ENCODE peak calls at places on chromosomes 11 and 22, in seven cellular contexts. One of them, this sample, is unnamed.

GRCh38 chr11:125313271-125314222 is 149.0 kb downstream of the PKNOX2 start:
- DNase-seq in Jurkat, Clone E6-1: no peak
- DNase-seq in SW 1271: no peak
- DNase-seq in HAP-1: no peak
- DNase-seq in stimulated activated CD4-positive, alpha-beta T cell treated with anti-CD3 and anti-CD28 coated beads, Interleukin-1b, Interleukin-23, amount 100 ng/mL, for 4 hours: no peak
- DNase-seq in HS-27A: no peak
- DNase-seq in NCI-H2081 treated with DMSO at 0.1 percent for 48 hours: no peak
- DNase-seq in this sample: no peak

GRCh38 chr11:48081151-48082010 is 101.0 kb downstream of the PTPRJ start:
- DNase-seq in SW 1271: no peak
- DNase-seq in Jurkat, Clone E6-1: no peak
- DNase-seq in HS-27A: no peak
- DNase-seq in HAP-1: no peak
- DNase-seq in NCI-H2081 treated with DMSO at 0.1 percent for 48 hours: no peak
- DNase-seq in stimulated activated CD4-positive, alpha-beta T cell treated with anti-CD3 and anti-CD28 coated beads, Interleukin-1b, Interleukin-23, amount 100 ng/mL, for 4 hours: no peak
- DNase-seq in this sample: no peak

GRCh38 chr11:65817815-65818680 is 15.7 kb upstream of the SNX32 start:
- DNase-seq in HAP-1: peak
- DNase-seq in stimulated activated CD4-positive, alpha-beta T cell treated with anti-CD3 and anti-CD28 coated beads, Interleukin-1b, Interleukin-23, amount 100 ng/mL, for 4 hours: peak
- DNase-seq in NCI-H2081 treated with DMSO at 0.1 percent for 48 hours: peak
- DNase-seq in HS-27A: peak
- DNase-seq in SW 1271: peak
- DNase-seq in Jurkat, Clone E6-1: peak
- DNase-seq in this sample: peak

GRCh38 chr22:32636884-32637283 is 162.3 kb downstream of the FBXO7 start:
- DNase-seq in NCI-H2081 treated with DMSO at 0.1 percent for 48 hours: no peak
- DNase-seq in HAP-1: no peak
- DNase-seq in SW 1271: no peak
- DNase-seq in Jurkat, Clone E6-1: no peak
- DNase-seq in HS-27A: no peak
- DNase-seq in stimulated activated CD4-positive, alpha-beta T cell treated with anti-CD3 and anti-CD28 coated beads, Interleukin-1b, Interleukin-23, amount 100 ng/mL, for 4 hours: no peak
- DNase-seq in this sample: no peak

GRCh38 chr11:10326080-10326964 is 21.4 kb downstream of the ADM start:
- DNase-seq in Jurkat, Clone E6-1: no peak
- DNase-seq in NCI-H2081 treated with DMSO at 0.1 percent for 48 hours: no peak
- DNase-seq in stimulated activated CD4-positive, alpha-beta T cell treated with anti-CD3 and anti-CD28 coated beads, Interleukin-1b, Interleukin-23, amount 100 ng/mL, for 4 hours: no peak
- DNase-seq in HS-27A: no peak
- DNase-seq in HAP-1: no peak
- DNase-seq in SW 1271: no peak
- DNase-seq in this sample: no peak

GRCh38 chr11:14413307-14414072 is 54.5 kb upstream of the RRAS2 start:
- DNase-seq in SW 1271: no peak
- DNase-seq in stimulated activated CD4-positive, alpha-beta T cell treated with anti-CD3 and anti-CD28 coated beads, Interleukin-1b, Interleukin-23, amount 100 ng/mL, for 4 hours: no peak
- DNase-seq in HS-27A: no peak
- DNase-seq in HAP-1: no peak
- DNase-seq in NCI-H2081 treated with DMSO at 0.1 percent for 48 hours: no peak
- DNase-seq in Jurkat, Clone E6-1: peak
- DNase-seq in this sample: no peak

GRCh38 chr22:41238570-41239442 is 1.9 kb downstream of the CHADL start:
- DNase-seq in NCI-H2081 treated with DMSO at 0.1 percent for 48 hours: no peak
- DNase-seq in Jurkat, Clone E6-1: no peak
- DNase-seq in HAP-1: no peak
- DNase-seq in HS-27A: no peak
- DNase-seq in SW 1271: no peak
- DNase-seq in stimulated activated CD4-positive, alpha-beta T cell treated with anti-CD3 and anti-CD28 coated beads, Interleukin-1b, Interleukin-23, amount 100 ng/mL, for 4 hours: no peak
- DNase-seq in this sample: no peak

GRCh38 chr11:116357769-116358544 is 414.8 kb downstream of the BUD13 start:
- DNase-seq in stimulated activated CD4-positive, alpha-beta T cell treated with anti-CD3 and anti-CD28 coated beads, Interleukin-1b, Interleukin-23, amount 100 ng/mL, for 4 hours: no peak
- DNase-seq in Jurkat, Clone E6-1: peak
- DNase-seq in HS-27A: no peak
- DNase-seq in HAP-1: no peak
- DNase-seq in NCI-H2081 treated with DMSO at 0.1 percent for 48 hours: no peak
- DNase-seq in SW 1271: no peak
- DNase-seq in this sample: no peak

GRCh38 chr22:29270475-29271271 is 2.6 kb downstream of the EWSR1 start:
- DNase-seq in NCI-H2081 treated with DMSO at 0.1 percent for 48 hours: no peak
- DNase-seq in HAP-1: no peak
- DNase-seq in SW 1271: no peak
- DNase-seq in HS-27A: no peak
- DNase-seq in Jurkat, Clone E6-1: no peak
- DNase-seq in stimulated activated CD4-positive, alpha-beta T cell treated with anti-CD3 and anti-CD28 coated beads, Interleukin-1b, Interleukin-23, amount 100 ng/mL, for 4 hours: no peak
- DNase-seq in this sample: no peak

GRCh38 chr22:24741769-24742168 is 32.8 kb downstream of the PIWIL3 start:
- DNase-seq in stimulated activated CD4-positive, alpha-beta T cell treated with anti-CD3 and anti-CD28 coated beads, Interleukin-1b, Interleukin-23, amount 100 ng/mL, for 4 hours: no peak
- DNase-seq in HAP-1: no peak
- DNase-seq in SW 1271: no peak
- DNase-seq in NCI-H2081 treated with DMSO at 0.1 percent for 48 hours: no peak
- DNase-seq in Jurkat, Clone E6-1: no peak
- DNase-seq in HS-27A: no peak
- DNase-seq in this sample: no peak

GRCh38 chr11:75342966-75343870 is 8.2 kb downstream of the ARRB1 start:
- DNase-seq in NCI-H2081 treated with DMSO at 0.1 percent for 48 hours: no peak
- DNase-seq in HS-27A: no peak
- DNase-seq in SW 1271: no peak
- DNase-seq in stimulated activated CD4-positive, alpha-beta T cell treated with anti-CD3 and anti-CD28 coated beads, Interleukin-1b, Interleukin-23, amount 100 ng/mL, for 4 hours: no peak
- DNase-seq in Jurkat, Clone E6-1: no peak
- DNase-seq in HAP-1: no peak
- DNase-seq in this sample: no peak

GRCh38 chr11:79932612-79933011 is 491.8 kb upstream of the TENM4 start:
- DNase-seq in Jurkat, Clone E6-1: no peak
- DNase-seq in NCI-H2081 treated with DMSO at 0.1 percent for 48 hours: no peak
- DNase-seq in stimulated activated CD4-positive, alpha-beta T cell treated with anti-CD3 and anti-CD28 coated beads, Interleukin-1b, Interleukin-23, amount 100 ng/mL, for 4 hours: no peak
- DNase-seq in SW 1271: no peak
- DNase-seq in HS-27A: no peak
- DNase-seq in HAP-1: no peak
- DNase-seq in this sample: no peak

GRCh38 chr22:26606611-26607010 is 11.2 kb downstream of the CRYBB1 start:
- DNase-seq in NCI-H2081 treated with DMSO at 0.1 percent for 48 hours: no peak
- DNase-seq in HS-27A: peak
- DNase-seq in stimulated activated CD4-positive, alpha-beta T cell treated with anti-CD3 and anti-CD28 coated beads, Interleukin-1b, Interleukin-23, amount 100 ng/mL, for 4 hours: no peak
- DNase-seq in HAP-1: no peak
- DNase-seq in Jurkat, Clone E6-1: no peak
- DNase-seq in SW 1271: no peak
- DNase-seq in this sample: no peak

GRCh38 chr11:63445720-63446119 is 45.2 kb downstream of the PLAAT5 start:
- DNase-seq in stimulated activated CD4-positive, alpha-beta T cell treated with anti-CD3 and anti-CD28 coated beads, Interleukin-1b, Interleukin-23, amount 100 ng/mL, for 4 hours: no peak
- DNase-seq in HAP-1: no peak
- DNase-seq in Jurkat, Clone E6-1: no peak
- DNase-seq in HS-27A: no peak
- DNase-seq in SW 1271: no peak
- DNase-seq in NCI-H2081 treated with DMSO at 0.1 percent for 48 hours: no peak
- DNase-seq in this sample: peak

GRCh38 chr11:34837246-34837856 is 78.8 kb downstream of the APIP start:
- DNase-seq in SW 1271: no peak
- DNase-seq in HAP-1: no peak
- DNase-seq in NCI-H2081 treated with DMSO at 0.1 percent for 48 hours: no peak
- DNase-seq in HS-27A: no peak
- DNase-seq in Jurkat, Clone E6-1: no peak
- DNase-seq in stimulated activated CD4-positive, alpha-beta T cell treated with anti-CD3 and anti-CD28 coated beads, Interleukin-1b, Interleukin-23, amount 100 ng/mL, for 4 hours: no peak
- DNase-seq in this sample: no peak

GRCh38 chr11:34490304-34490703 is 23.3 kb downstream of the ELF5 start:
- DNase-seq in stimulated activated CD4-positive, alpha-beta T cell treated with anti-CD3 and anti-CD28 coated beads, Interleukin-1b, Interleukin-23, amount 100 ng/mL, for 4 hours: no peak
- DNase-seq in HS-27A: no peak
- DNase-seq in SW 1271: no peak
- DNase-seq in Jurkat, Clone E6-1: no peak
- DNase-seq in HAP-1: no peak
- DNase-seq in NCI-H2081 treated with DMSO at 0.1 percent for 48 hours: no peak
- DNase-seq in this sample: no peak

GRCh38 chr22:29744902-29745301 is 21.9 kb downstream of the ZMAT5 start:
- DNase-seq in HAP-1: no peak
- DNase-seq in stimulated activated CD4-positive, alpha-beta T cell treated with anti-CD3 and anti-CD28 coated beads, Interleukin-1b, Interleukin-23, amount 100 ng/mL, for 4 hours: no peak
- DNase-seq in HS-27A: no peak
- DNase-seq in Jurkat, Clone E6-1: no peak
- DNase-seq in NCI-H2081 treated with DMSO at 0.1 percent for 48 hours: no peak
- DNase-seq in SW 1271: no peak
- DNase-seq in this sample: peak

GRCh38 chr22:25109878-25110595 is 89.6 kb upstream of the CRYBB3 start:
- DNase-seq in HAP-1: no peak
- DNase-seq in SW 1271: no peak
- DNase-seq in stimulated activated CD4-positive, alpha-beta T cell treated with anti-CD3 and anti-CD28 coated beads, Interleukin-1b, Interleukin-23, amount 100 ng/mL, for 4 hours: no peak
- DNase-seq in HS-27A: no peak
- DNase-seq in Jurkat, Clone E6-1: no peak
- DNase-seq in NCI-H2081 treated with DMSO at 0.1 percent for 48 hours: no peak
- DNase-seq in this sample: no peak